ENCODE peak calls at places on chromosomes 1 and 21, in six cellular contexts. X, E, A, C, R and V are unnamed samples.

GRCh38 chr1:9861371-9861770 is 37.6 kb upstream of the CLSTN1 start:
- DNase-seq in R (no peak), X (no peak), A (no peak), C (no peak), E (no peak), V (no peak)

GRCh38 chr21:37509802-37510393 is 143.3 kb downstream of the DYRK1A start:
- DNase-seq in E (no peak), R (no peak), A (no peak), C (no peak), X (no peak), V (no peak)

GRCh38 chr21:40457741-40458140 is 389.2 kb downstream of the DSCAM start:
- DNase-seq in C (no peak), X (no peak), E (no peak), R (no peak), A (no peak), V (no peak)

GRCh38 chr1:225480825-225481434 is 53.1 kb upstream of the LBR start:
- DNase-seq in X (peak; percentile 47), A (peak; percentile 76), R (peak; percentile 83), C (no peak), E (no peak), V (peak; percentile 54)

GRCh38 chr1:2403273-2403672 is 9.1 kb downstream of the PEX10 start:
- DNase-seq in E (no peak), C (no peak), R (no peak), A (no peak), X (no peak), V (no peak)

GRCh38 chr1:154320882-154321608 is at the start of gene AQP10:
- DNase-seq in C (no peak), X (no peak), E (no peak), A (no peak), R (no peak), V (peak; percentile 65)

GRCh38 chr1:180670681-180671080 is 38.9 kb downstream of the XPR1 start:
- DNase-seq in R (no peak), X (no peak), A (no peak), E (no peak), C (no peak), V (no peak)

GRCh38 chr1:221117548-221117951 is 238.3 kb downstream of the HLX start:
- DNase-seq in X (no peak), A (no peak), C (no peak), E (peak; percentile 59), R (no peak), V (peak; percentile 21)

GRCh38 chr1:38488162-38488898 is 371.2 kb downstream of the RRAGC start:
- DNase-seq in A (no peak), R (no peak), C (no peak), E (no peak), X (no peak), V (no peak)

GRCh38 chr1:100718581-100718980 is 961 bp upstream of the VCAM1 start:
- DNase-seq in R (no peak), C (no peak), X (no peak), A (no peak), E (no peak), V (no peak)

GRCh38 chr1:243740255-243740999 is 109.6 kb downstream of the AKT3 start:
- DNase-seq in R (no peak), A (no peak), C (no peak), E (no peak), X (peak; percentile 49), V (no peak)

GRCh38 chr1:210448293-210448892 is 119.7 kb downstream of the HHAT start:
- DNase-seq in X (peak; percentile 70), A (no peak), R (no peak), E (no peak), C (no peak), V (peak; percentile 59)

GRCh38 chr1:37752583-37753471 is 12.1 kb downstream of the EPHA10 start:
- DNase-seq in C (no peak), X (peak; percentile 35), A (peak; percentile 73), E (no peak), R (peak; percentile 50), V (peak; percentile 34)